ENCODE peak calls at places on chromosomes 11 and 22, in eight cellular contexts. X, Z, B, A, G, S, P and H are unnamed samples.

GRCh38 chr22:19877626-19878339 is 23.1 kb upstream of the GNB1L start:
- DNase-seq in P (peak), X (peak), B (no peak), A (peak), G (no peak), S (no peak), Z (peak), H (no peak)

GRCh38 chr11:96474263-96474662 is 84.5 kb downstream of the JRKL start:
- DNase-seq in B (no peak), G (no peak), X (no peak), P (no peak), Z (no peak), S (no peak), A (no peak), H (no peak)

GRCh38 chr22:47276219-47276843 is 513.9 kb downstream of the TBC1D22A start:
- DNase-seq in G (no peak), P (no peak), A (no peak), B (no peak), Z (no peak), S (no peak), X (no peak), H (no peak)

GRCh38 chr11:35918716-35919115 is 25.1 kb upstream of the LDLRAD3 start:
- DNase-seq in S (no peak), Z (no peak), A (no peak), X (no peak), P (no peak), B (no peak), G (no peak), H (no peak)

GRCh38 chr22:32661737-32662586 is 139.5 kb upstream of the TIMP3 start:
- DNase-seq in X (peak), G (no peak), P (no peak), Z (no peak), S (no peak), A (no peak), B (no peak), H (peak)

GRCh38 chr11:117387992-117388765 is 60.5 kb downstream of the CEP164 start:
- DNase-seq in S (no peak), A (no peak), Z (no peak), G (no peak), X (peak), P (no peak), B (no peak), H (peak)

GRCh38 chr11:133810766-133811165 is 34.5 kb downstream of the SPATA19 start:
- DNase-seq in Z (no peak), G (no peak), B (no peak), A (no peak), S (no peak), P (no peak), X (no peak), H (no peak)

GRCh38 chr11:123202155-123202714 is 7.2 kb upstream of the CLMP start:
- DNase-seq in X (peak), S (no peak), B (no peak), G (no peak), P (no peak), Z (no peak), A (no peak), H (no peak)

GRCh38 chr22:28838971-28839370 is 38.6 kb upstream of the XBP1 start:
- DNase-seq in G (no peak), P (no peak), Z (no peak), A (no peak), B (no peak), S (no peak), X (no peak), H (no peak)

GRCh38 chr22:20441631-20442484 is 4.2 kb upstream of the SCARF2 start:
- DNase-seq in P (no peak), Z (no peak), B (no peak), S (no peak), A (no peak), X (peak), G (no peak), H (peak)

GRCh38 chr11:75435571-75435925 is 2.5 kb upstream of the KLHL35 start:
- DNase-seq in Z (no peak), G (no peak), S (no peak), B (no peak), P (no peak), A (no peak), X (no peak), H (no peak)

GRCh38 chr22:19853058-19853878 is 1.4 kb downstream of the GNB1L start:
- DNase-seq in P (no peak), X (no peak), A (no peak), G (no peak), S (no peak), Z (no peak), B (no peak), H (peak)